ENCODE peak calls at places on chromosomes 3 and 15, in ten cellular contexts. L is activated naive CD8-positive, alpha-beta T cell treated with anti-CD3 and anti-CD28 coated beads, Interleukin-2, amount 50 U/mL, for 24 hours; C is stimulated activated CD8-positive, alpha-beta memory T cell treated with anti-CD3 and anti-CD28 coated beads, Interleukin-2, amount 100 ng/mL, for 48 hours; B is frontal cortex; X is H9; E is activated CD4-positive, alpha-beta T cell treated with anti-CD3 and anti-CD28 coated beads, Interleukin-2, amount 50 U/mL, for 1 hour; F is NCI-H748 treated with DMSO at 0.1 percent for 48 hours; Y is skeletal muscle cell; V is HEK293T; N is lower leg skin. P is an unnamed sample.

GRCh38 chr15:57340673-57341259 is 35.5 kb upstream of the CGNL1 start:
- DNase-seq in L (peak), C (no peak), B (peak), X (peak), E (peak), F (peak), Y (no peak), V (peak), N (peak), P (peak)

GRCh38 chr3:106522397-106522796 is 653.6 kb upstream of the CBLB start:
- DNase-seq in L (no peak), C (no peak), B (no peak), X (no peak), E (no peak), F (no peak), Y (no peak), V (no peak), N (no peak), P (no peak)

GRCh38 chr3:10289077-10289476 is 3.7 kb downstream of the GHRL start:
- DNase-seq in L (no peak), C (no peak), B (no peak), X (no peak), E (no peak), F (no peak), Y (no peak), V (no peak), N (no peak), P (no peak)

GRCh38 chr3:186991470-186991869 is 61.1 kb downstream of the ST6GAL1 start:
- DNase-seq in L (no peak), C (no peak), B (no peak), X (no peak), E (no peak), F (no peak), Y (no peak), V (no peak), N (no peak), P (no peak)

GRCh38 chr15:33089878-33090757 is 104.4 kb downstream of the FMN1 start:
- DNase-seq in L (no peak), C (no peak), B (no peak), X (no peak), E (no peak), F (no peak), Y (peak), V (no peak), N (no peak), P (no peak)

GRCh38 chr15:63135804-63136203 is 14.1 kb downstream of the LACTB start:
- DNase-seq in L (no peak), C (no peak), B (no peak), X (no peak), E (no peak), F (no peak), Y (peak), V (no peak), N (no peak), P (no peak)

GRCh38 chr3:13424111-13424844 is 4.2 kb upstream of the NUP210 start:
- DNase-seq in L (no peak), C (no peak), B (no peak), X (no peak), E (no peak), F (no peak), Y (no peak), V (no peak), N (no peak), P (no peak)

GRCh38 chr3:120077726-120078125 is 16.5 kb downstream of the GSK3B start:
- DNase-seq in L (no peak), C (no peak), B (no peak), X (no peak), E (no peak), F (no peak), Y (no peak), V (no peak), N (no peak), P (no peak)

GRCh38 chr3:127612966-127613365 is 14.8 kb downstream of the MCM2 start:
- DNase-seq in L (no peak), C (no peak), B (no peak), X (no peak), E (no peak), F (no peak), Y (no peak), V (no peak), N (no peak), P (no peak)

GRCh38 chr3:188253800-188254452 is 100.0 kb downstream of the LPP start:
- DNase-seq in L (no peak), C (no peak), B (no peak), X (no peak), E (no peak), F (no peak), Y (no peak), V (no peak), N (no peak), P (no peak)

GRCh38 chr3:40887012-40887411 is 312.3 kb upstream of the CTNNB1 start:
- DNase-seq in L (no peak), C (no peak), B (no peak), X (no peak), E (no peak), F (no peak), Y (no peak), V (no peak), N (no peak), P (no peak)

GRCh38 chr3:138409171-138409570 is 25.2 kb upstream of the ESYT3 start:
- DNase-seq in L (no peak), C (no peak), B (no peak), X (peak), E (no peak), F (no peak), Y (no peak), V (no peak), N (no peak), P (no peak)

GRCh38 chr15:91040851-91041250 is 18.5 kb upstream of the VPS33B start:
- DNase-seq in L (no peak), C (no peak), B (no peak), X (no peak), E (no peak), F (no peak), Y (no peak), V (no peak), N (no peak), P (no peak)

GRCh38 chr15:48630245-48630644 is 15.3 kb downstream of the FBN1 start:
- DNase-seq in L (no peak), C (no peak), B (no peak), X (no peak), E (no peak), F (no peak), Y (no peak), V (no peak), N (no peak), P (no peak)

GRCh38 chr15:56942118-56942517 is 23.7 kb downstream of the TCF12 start:
- DNase-seq in L (no peak), C (no peak), B (no peak), X (no peak), E (no peak), F (no peak), Y (no peak), V (no peak), N (no peak), P (no peak)

GRCh38 chr3:48501196-48501595 is 2.8 kb downstream of the SHISA5 start:
- DNase-seq in L (no peak), C (no peak), B (no peak), X (no peak), E (no peak), F (no peak), Y (no peak), V (no peak), N (no peak), P (no peak)

GRCh38 chr3:24683090-24683489 is 188.4 kb upstream of the THRB start:
- DNase-seq in L (no peak), C (no peak), B (no peak), X (no peak), E (no peak), F (no peak), Y (no peak), V (no peak), N (no peak), P (no peak)

GRCh38 chr3:107198522-107199271 is 178.5 kb upstream of the CCDC54 start:
- DNase-seq in L (no peak), C (no peak), B (peak), X (no peak), E (no peak), F (no peak), Y (peak), V (no peak), N (no peak), P (no peak)

GRCh38 chr15:99435138-99435695 is 130.6 kb upstream of the MEF2A start:
- DNase-seq in L (no peak), C (no peak), B (no peak), X (no peak), E (no peak), F (peak), Y (no peak), V (no peak), N (peak), P (no peak)

GRCh38 chr3:117019082-117019713 is 309.6 kb downstream of the TUSC7 start:
- DNase-seq in L (peak), C (no peak), B (peak), X (peak), E (no peak), F (peak), Y (peak), V (no peak), N (peak), P (no peak)

GRCh38 chr3:61177450-61177849 is 73.8 kb downstream of the FHIT start:
- DNase-seq in L (no peak), C (no peak), B (no peak), X (no peak), E (no peak), F (no peak), Y (no peak), V (no peak), N (no peak), P (no peak)

GRCh38 chr15:61301701-61302100 is 72.6 kb upstream of the RORA start:
- DNase-seq in L (no peak), C (no peak), B (no peak), X (no peak), E (no peak), F (no peak), Y (no peak), V (no peak), N (no peak), P (no peak)

GRCh38 chr3:138898301-138898700 is 48.6 kb downstream of the FOXL2 start:
- DNase-seq in L (no peak), C (no peak), B (no peak), X (no peak), E (no peak), F (no peak), Y (no peak), V (no peak), N (no peak), P (no peak)

GRCh38 chr15:79430901-79431635 is 1.1 kb upstream of the MINAR1 start:
- DNase-seq in L (no peak), C (no peak), B (peak), X (no peak), E (no peak), F (no peak), Y (no peak), V (no peak), N (no peak), P (no peak)

GRCh38 chr3:42159706-42160472 is 68.7 kb downstream of the TRAK1 start:
- DNase-seq in L (peak), C (peak), B (no peak), X (peak), E (peak), F (peak), Y (no peak), V (no peak), N (peak), P (peak)

GRCh38 chr3:115325539-115325938 is 178.5 kb upstream of the ZBTB20 start:
- DNase-seq in L (peak), C (no peak), B (no peak), X (peak), E (no peak), F (no peak), Y (no peak), V (peak), N (no peak), P (peak)

P was measured in K562.